ENCODE peak calls at places on chromosome 19, in four cellular contexts. S is right atrium auricular region, G is SJCRH30, M is GM23338. J is an unnamed sample.

GRCh38 chr19:15424692-15425272 is 6.0 kb upstream of the AKAP8L start:
- DNase-seq in S (no peak), G (no peak), M (no peak), J (no peak)

GRCh38 chr19:7515091-7515470 is 822 bp upstream of the ZNF358 start:
- DNase-seq in S (peak; percentile 66), G (peak; percentile 53), M (no peak), J (no peak)

GRCh38 chr19:51123381-51124186 is 1.1 kb upstream of the SIGLEC9 start:
- DNase-seq in S (peak; percentile 74), G (no peak), M (no peak), J (no peak)

GRCh38 chr19:1244693-1245451 is 3.3 kb downstream of the ATP5F1D start:
- DNase-seq in S (no peak), G (no peak), M (no peak), J (no peak)

GRCh38 chr19:12891553-12892021 is 627 bp downstream of the GCDH start:
- DNase-seq in S (no peak), G (peak; percentile 45), M (peak; percentile 50), J (no peak)

GRCh38 chr19:1250374-1251232 is 2.2 kb downstream of the MIDN start:
- DNase-seq in S (no peak), G (peak; percentile 61), M (peak; percentile 81), J (no peak)

GRCh38 chr19:3509566-3509989 is 3.5 kb downstream of the FZR1 start:
- DNase-seq in S (no peak), G (no peak), M (no peak), J (peak; percentile 70)

GRCh38 chr19:5109560-5109959 is 140.6 kb downstream of the KDM4B start:
- DNase-seq in S (no peak), G (no peak), M (peak; percentile 74), J (no peak)

GRCh38 chr19:45156231-45156630 is 4.6 kb downstream of the NKPD1 start:
- DNase-seq in S (no peak), G (no peak), M (peak; percentile 54), J (no peak)

DNA sequence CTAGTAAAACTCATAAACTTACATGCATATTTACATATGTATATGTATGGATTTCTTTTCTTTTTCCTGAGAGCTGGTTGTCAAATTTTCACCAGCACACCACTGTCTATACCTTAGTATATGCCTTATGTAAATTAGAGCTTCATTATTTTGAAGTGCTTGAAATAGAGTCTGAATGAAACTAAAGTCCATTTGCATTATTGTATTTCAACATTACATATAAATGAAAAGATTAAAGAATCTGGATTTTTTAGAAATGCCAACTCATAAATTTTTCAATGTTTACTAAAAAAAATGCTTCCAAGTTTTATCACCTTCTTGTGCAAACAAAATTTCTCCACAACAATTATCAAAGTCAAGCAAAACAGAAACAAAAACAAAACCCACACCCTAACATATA is 18.5 kb downstream of the MED26 start:
- DNase-seq in S (no peak), G (no peak), M (no peak), J (no peak)
- H3K27ac ChIP-seq in S (no peak overlapping the region), G (no peak overlapping the region), M (no peak overlapping the region), J (no peak overlapping the region)

GRCh38 chr19:49557641-49558325 is 22.6 kb downstream of the NOSIP start:
- DNase-seq in S (no peak), G (no peak), M (no peak), J (no peak)

GRCh38 chr19:49559443-49559842 is 20.9 kb downstream of the NOSIP start:
- DNase-seq in S (no peak), G (no peak), M (no peak), J (no peak)

GRCh38 chr19:49558591-49558990 is 21.8 kb downstream of the NOSIP start:
- DNase-seq in S (no peak), G (no peak), M (no peak), J (no peak)

GRCh38 chr19:49560358-49560900 is 19.9 kb downstream of the NOSIP start:
- DNase-seq in S (no peak), G (peak; percentile 91), M (no peak), J (no peak)

DNA sequence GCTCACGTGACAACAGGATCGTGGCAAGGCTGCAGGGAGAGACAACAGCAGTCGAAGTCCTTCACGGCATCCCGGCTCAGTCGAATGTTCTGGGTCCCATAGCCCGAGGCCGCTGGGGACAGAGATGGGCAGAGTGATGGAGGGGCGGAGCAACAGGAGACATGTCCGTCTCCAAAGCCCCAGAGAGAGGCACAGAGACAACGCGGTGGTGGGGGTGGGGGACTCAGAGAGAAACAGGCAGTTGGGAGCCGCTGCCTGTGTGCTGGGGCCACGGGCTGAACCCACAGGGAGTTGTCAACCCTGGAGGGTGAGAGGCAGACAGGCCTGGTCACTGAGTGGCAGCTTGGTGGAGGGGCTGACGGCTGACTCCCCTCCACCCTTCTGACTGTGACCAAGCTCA is 20.4 kb downstream of the NOSIP start:
- DNase-seq in S (no peak), G (peak; percentile 57), M (peak; percentile 43), J (no peak)
- H3K27ac ChIP-seq in S (no peak overlapping the region), G (peak overlapping the region; percentile 88), M (no peak overlapping the region), J (no peak overlapping the region)

GRCh38 chr19:39951686-39952085 is 17.3 kb upstream of the FCGBP start:
- DNase-seq in S (no peak), G (no peak), M (no peak), J (peak; percentile 31)
- H3K27ac ChIP-seq in S (no peak overlapping the region), G (no peak overlapping the region), M (no peak overlapping the region), J (no peak overlapping the region)

DNA sequence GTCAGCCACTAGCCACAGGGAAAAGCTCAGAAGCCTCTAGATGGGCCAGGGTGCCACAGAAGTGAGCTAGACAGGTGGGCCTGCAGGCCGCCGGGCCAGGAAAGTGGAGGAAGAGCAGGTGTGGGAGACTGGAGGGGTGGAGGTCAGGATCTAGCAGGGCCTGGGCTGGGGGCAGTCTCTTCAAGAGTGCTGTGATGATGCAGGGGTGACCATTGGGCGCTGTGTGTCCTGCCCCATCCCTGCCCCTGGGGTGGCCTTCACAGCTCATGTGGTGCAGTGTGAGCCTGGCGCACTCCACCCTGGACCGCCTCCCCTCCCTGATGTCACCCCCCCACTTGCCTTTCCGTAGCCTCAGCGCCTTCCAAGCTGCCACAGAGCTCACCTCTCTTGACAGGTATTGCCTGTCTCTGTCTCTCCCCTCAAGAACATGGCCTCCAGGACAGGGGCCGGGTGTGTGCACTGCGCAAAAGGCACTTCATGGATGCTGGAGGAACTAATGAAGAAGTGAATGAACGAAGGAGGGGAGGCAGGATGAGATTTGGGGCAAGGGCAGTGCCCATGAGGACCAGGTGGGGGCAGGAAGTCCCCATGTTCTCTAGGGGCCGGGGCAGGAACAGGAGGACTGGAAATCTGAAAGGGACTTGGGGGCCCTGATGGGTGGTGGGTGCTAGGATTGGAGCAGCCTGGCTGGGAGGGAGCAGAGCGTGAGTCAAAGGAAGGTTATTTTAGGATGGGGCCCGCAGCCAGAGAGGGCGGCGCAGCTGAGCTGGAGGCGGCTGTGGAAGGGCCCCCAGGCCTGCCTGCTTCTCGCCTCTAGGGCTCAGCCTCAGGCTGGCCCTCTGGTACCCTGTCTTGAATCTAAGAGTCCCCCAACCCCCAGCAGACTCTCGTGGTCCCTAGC is 6.6 kb downstream of the SSBP4 start:
- DNase-seq in S (peak; percentile 81), G (peak; percentile 43), M (peak; percentile 26), J (no peak)
- H3K27ac ChIP-seq in S (peak overlapping the region; percentile 76), G (no peak overlapping the region), M (no peak overlapping the region), J (no peak overlapping the region)

GRCh38 chr19:17861542-17862402 is 2.1 kb downstream of the RPL18A start:
- DNase-seq in S (no peak), G (no peak), M (no peak), J (no peak)

GRCh38 chr19:17860331-17860992 is 752 bp downstream of the RPL18A start:
- DNase-seq in S (no peak), G (no peak), M (no peak), J (no peak)

GRCh38 chr19:17863520-17864182 is 3.9 kb downstream of the RPL18A start:
- DNase-seq in S (no peak), G (peak; percentile 49), M (no peak), J (no peak)

GRCh38 chr19:17860993-17861360 is 1.3 kb downstream of the RPL18A start:
- DNase-seq in S (no peak), G (no peak), M (no peak), J (no peak)

DNA sequence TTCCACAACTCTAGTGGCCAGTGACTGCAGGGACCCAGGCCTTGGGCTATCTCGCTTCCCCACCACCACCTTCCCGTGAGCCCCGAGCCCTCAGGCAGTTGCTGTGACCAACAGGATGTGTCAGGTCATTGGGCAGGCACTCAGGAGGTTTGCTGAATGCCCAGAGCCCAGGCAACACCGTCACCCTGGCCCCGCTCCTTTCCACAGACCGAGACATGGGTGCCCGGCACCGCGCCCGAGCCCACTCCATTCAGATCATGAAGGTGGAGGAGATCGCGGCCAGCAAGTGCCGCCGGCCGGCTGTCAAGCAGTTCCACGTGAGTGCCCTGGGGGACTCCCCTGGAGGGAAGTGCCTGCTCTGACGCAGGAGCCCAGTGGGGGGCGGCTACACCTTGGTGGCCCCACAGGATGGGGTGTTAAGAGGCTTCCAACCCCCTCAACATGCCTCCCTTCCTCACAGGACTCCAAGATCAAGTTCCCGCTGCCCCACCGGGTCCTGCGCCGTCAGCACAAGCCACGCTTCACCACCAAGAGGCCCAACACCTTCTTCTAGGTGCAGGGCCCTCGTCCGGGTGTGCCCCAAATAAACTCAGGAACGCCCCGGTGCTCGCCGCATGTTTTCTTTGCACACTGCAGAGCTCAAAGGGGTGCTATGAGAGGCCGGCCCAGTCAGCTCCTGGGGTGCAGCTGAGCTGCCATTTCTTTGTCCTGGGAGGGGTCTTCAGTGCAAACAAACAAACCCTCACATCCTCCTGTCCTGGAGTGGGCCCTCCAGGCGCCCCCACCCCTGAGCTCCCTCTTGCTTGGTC is 3.2 kb downstream of the RPL18A start:
- DNase-seq in S (no peak), G (no peak), M (no peak), J (no peak)
- H3K27ac ChIP-seq in S (no peak overlapping the region), G (no peak overlapping the region), M (peak overlapping the region; percentile 90), J (peak overlapping the region; percentile 74)

GRCh38 chr19:55091955-55092354 is 16.3 kb downstream of the EPS8L1 start:
- DNase-seq in S (no peak), G (no peak), M (peak; percentile 92), J (no peak)

GRCh38 chr19:55096061-55096701 is 20.5 kb downstream of the EPS8L1 start:
- DNase-seq in S (no peak), G (no peak), M (peak; percentile 67), J (no peak)

GRCh38 chr19:55092423-55093318 is 17.0 kb downstream of the EPS8L1 start:
- DNase-seq in S (no peak), G (no peak), M (peak; percentile 80), J (no peak)

GRCh38 chr19:55095260-55096060 is 19.8 kb downstream of the EPS8L1 start:
- DNase-seq in S (no peak), G (peak; percentile 36), M (peak; percentile 67), J (no peak)

DNA sequence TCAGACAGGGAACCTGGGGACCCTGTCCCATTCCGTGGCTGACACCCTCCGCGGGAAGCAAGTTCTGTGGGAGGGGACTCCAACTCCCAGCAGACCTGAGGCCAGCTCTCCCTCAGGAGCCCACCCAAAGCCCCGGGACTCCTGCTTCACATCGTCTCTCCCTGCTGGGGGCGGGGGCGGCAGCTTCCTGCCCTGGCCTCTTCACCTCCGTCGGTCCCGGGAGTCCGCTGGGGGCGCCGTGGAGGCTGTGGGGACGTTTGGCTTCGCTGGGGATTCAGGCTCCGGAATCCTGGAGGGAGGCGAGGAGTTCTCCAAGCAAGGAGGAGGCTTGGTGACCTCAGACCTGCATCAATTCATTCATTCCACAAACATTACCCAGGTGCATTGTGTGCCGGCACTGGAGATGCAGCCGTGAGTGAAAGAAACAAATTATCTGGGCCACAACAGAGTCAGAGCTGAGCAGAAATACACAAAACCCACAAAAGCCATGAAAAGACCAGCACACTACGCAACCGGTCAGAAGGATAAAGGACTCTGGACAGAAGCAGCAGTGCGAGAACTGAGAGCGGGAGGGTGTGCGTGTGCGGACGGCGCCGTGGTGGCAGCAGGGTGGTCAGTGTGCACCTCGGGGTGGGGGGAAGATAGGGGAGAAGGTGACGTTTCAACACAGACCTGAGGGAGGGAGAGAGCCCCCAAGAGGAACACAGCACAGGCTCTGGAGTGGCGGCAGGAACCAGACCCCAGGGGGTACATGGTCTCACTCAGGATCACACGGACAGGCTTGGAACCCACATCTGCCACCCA is 19.0 kb downstream of the EPS8L1 start:
- DNase-seq in S (no peak), G (no peak), M (peak; percentile 88), J (no peak)
- H3K27ac ChIP-seq in S (no peak overlapping the region), G (no peak overlapping the region), M (no peak overlapping the region), J (no peak overlapping the region)

J was measured in epithelial cell of prostate.